ENCODE peak calls at places on chromosomes 4 and X, in four cellular contexts. M is small intestine; Z is naive thymus-derived CD4-positive, alpha-beta T cell; K is testis. C is an unnamed sample. For H3K4me1, the result is how much of the 10 kb centered on the place peaks cover.

GRCh38 chrX:27591938-27592337 is 1.8 kb downstream of the DCAF8L2 start:
- DNase-seq in M (no peak), Z (peak), K (peak), C (no peak)

GRCh38 chr4:169270156-169270809 is 473 bp downstream of the SH3RF1 start:
- DNase-seq in M (peak), Z (peak), K (peak), C (peak)

GRCh38 chrX:129637217-129638109 is 17.3 kb downstream of the APLN start:
- DNase-seq in M (peak), Z (peak), K (peak), C (peak)

GRCh38 chr4:8701101-8702019 is 108.8 kb downstream of the CPZ start:
- DNase-seq in M (no peak), Z (no peak), K (no peak), C (no peak)

GRCh38 chr4:188403272-188403671 is 264.0 kb downstream of the TRIML1 start:
- DNase-seq in M (no peak), Z (no peak), K (no peak), C (no peak)

GRCh38 chr4:2273657-2274319 is 11.9 kb upstream of the MXD4 start:
- DNase-seq in M (no peak), Z (no peak), K (no peak), C (no peak)

GRCh38 chrX:24482823-24483410 is 17.8 kb downstream of the PDK3 start:
- DNase-seq in M (no peak), Z (no peak), K (no peak), C (no peak)

GRCh38 chr4:177349191-177349590 is 39.5 kb downstream of the NEIL3 start:
- DNase-seq in M (no peak), Z (no peak), K (no peak), C (no peak)

GRCh38 chr4:86011117-86011516 is 348.7 kb downstream of the MAPK10 start:
- DNase-seq in M (no peak), Z (no peak), K (no peak), C (peak)

GRCh38 chr4:13534344-13535063 is 9.8 kb downstream of the NKX3-2 start:
- DNase-seq in M (no peak), Z (no peak), K (no peak), C (no peak)

GRCh38 chr4:15855804-15856475 is 77.8 kb downstream of the CD38 start:
- DNase-seq in M (no peak), Z (no peak), K (peak), C (no peak)

GRCh38 chrX:39337461-39337860 is 536.2 kb downstream of the MID1IP1 start:
- DNase-seq in M (no peak), Z (no peak), K (no peak), C (no peak)

GRCh38 chr4:140012688-140013087 is 141.3 kb downstream of the MAML3 start:
- DNase-seq in M (peak), Z (peak), K (peak), C (peak)

GRCh38 chrX:150693782-150694574 is 782 bp downstream of the MTMR1 start:
- DNase-seq in M (peak), Z (peak), K (peak), C (peak)

GRCh38 chr4:94469221-94469784 is 17.6 kb downstream of the PDLIM5 start:
- DNase-seq in M (no peak), Z (no peak), K (peak), C (no peak)

GRCh38 chr4:120452006-120452405 is 385.4 kb upstream of the MAD2L1 start:
- DNase-seq in M (no peak), Z (no peak), K (no peak), C (no peak)

GRCh38 chrX:38664285-38664684 is 102.9 kb downstream of the TSPAN7 start:
- DNase-seq in M (peak), Z (no peak), K (peak), C (peak)

GRCh38 chr4:15575951-15576350 is 79.2 kb downstream of the FBXL5 start:
- DNase-seq in M (no peak), Z (no peak), K (no peak), C (no peak)

GRCh38 chr4:156971623-156972369 is at the start of gene PDGFC:
- DNase-seq in M (peak), Z (peak), K (peak), C (peak)

GRCh38 chr4:100359433-100359832 is 158.4 kb downstream of the EMCN start:
- DNase-seq in M (no peak), Z (no peak), K (no peak), C (no peak)

GRCh38 chrX:155086202-155086840 is 15.0 kb downstream of the BRCC3 start:
- DNase-seq in M (peak), Z (peak), K (peak), C (peak)

GRCh38 chr4:185395255-185395955 is at the start of gene LRP2BP:
- DNase-seq in M (peak), Z (no peak), K (no peak), C (no peak)

GRCh38 chr4:128831526-128832252 is 22.2 kb downstream of the JADE1 start:
- DNase-seq in M (peak), Z (no peak), K (no peak), C (no peak)

GRCh38 chrX:100731441-100732281 is at the start of gene SYTL4:
- DNase-seq in M (peak), Z (no peak), K (peak), C (no peak)

GRCh38 chrX:96551320-96551872 is 133.2 kb upstream of the DIAPH2 start:
- DNase-seq in M (no peak), Z (no peak), K (no peak), C (no peak)

GRCh38 chr4:136307765-136308164 is 1224.5 kb downstream of the PCDH18 start:
- DNase-seq in M (no peak), Z (no peak), K (no peak), C (no peak)

GRCh38 chr4:39126256-39127095 is 55.9 kb upstream of the WDR19 start:
- DNase-seq in M (no peak), Z (no peak), K (no peak), C (no peak)

GRCh38 chr4:139606600-139607301 is 50.7 kb upstream of the SETD7 start:
- DNase-seq in M (no peak), Z (no peak), K (peak), C (peak)

GRCh38 chr4:103008875-103009729 is 10.4 kb downstream of the SLC9B1 start:
- DNase-seq in M (peak), Z (no peak), K (peak), C (peak)

GRCh38 chrX:119757979-119758681 is at the start of gene SOWAHD:
- DNase-seq in M (peak), Z (peak), K (peak), C (no peak)

GRCh38 chr4:101977096-101977495 is 186.6 kb downstream of the BANK1 start:
- DNase-seq in M (no peak), Z (no peak), K (no peak), C (peak)

GRCh38 chr4:6092971-6093370 is 74.7 kb upstream of the C4orf50 start:
- DNase-seq in M (no peak), Z (no peak), K (no peak), C (no peak)

GRCh38 chr4:121706595-121707021 is 9.8 kb upstream of the ANXA5 start:
- DNase-seq in M (no peak), Z (peak), K (no peak), C (peak)

GRCh38 chrX:14497184-14497666 is 32.1 kb upstream of the GLRA2 start:
- DNase-seq in M (peak), Z (no peak), K (no peak), C (no peak)

GRCh38 chr4:57344296-57344695 is 234.1 kb upstream of the IGFBP7 start:
- DNase-seq in M (no peak), Z (no peak), K (no peak), C (no peak)

GRCh38 chr4:76948441-76949292 is 885 bp upstream of the SEPTIN11 start:
- DNase-seq in M (peak), Z (peak), K (peak), C (peak)

GRCh38 chrX:87878926-87879325 is 361.3 kb downstream of the KLHL4 start:
- DNase-seq in M (no peak), Z (no peak), K (no peak), C (no peak)

DNA sequence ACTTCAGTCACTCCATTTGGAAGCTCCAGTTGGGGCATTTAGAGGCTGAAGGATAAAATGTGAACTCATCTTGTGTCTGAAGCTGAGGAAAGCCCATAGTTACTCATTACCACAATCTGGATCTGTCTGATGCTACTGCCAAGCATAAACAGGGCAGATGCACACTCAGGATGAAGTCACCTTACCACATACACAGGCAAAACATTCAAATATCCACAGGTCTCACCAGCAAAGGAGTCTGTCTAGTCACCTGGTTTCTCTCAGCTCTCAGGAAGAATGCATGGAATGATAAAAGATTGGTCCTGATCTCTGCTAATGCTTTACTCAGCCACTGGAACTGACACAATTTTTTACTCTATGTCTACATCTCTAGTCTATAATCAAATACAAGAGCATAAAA is 13.0 kb upstream of the ODAPH start:
- DNase-seq in M (no peak), Z (no peak), K (no peak), C (no peak)
- H3K27ac ChIP-seq in M (no peak), Z (no peak), K (no peak), C (no peak)

GRCh38 chrX:12974217-12974796 is 603 bp upstream of the TMSB4X start:
- DNase-seq in M (no peak), Z (peak), K (peak), C (no peak)
- H3K4me1 ChIP-seq in M (under half), Z (under half), K (under half), C (under half)

GRCh38 chr4:153483432-153484418 is 17.6 kb downstream of the TMEM131L start:
- DNase-seq in M (peak), Z (no peak), K (no peak), C (no peak)
- H3K27ac ChIP-seq in M (no peak), Z (peak), K (no peak), C (no peak)

DNA sequence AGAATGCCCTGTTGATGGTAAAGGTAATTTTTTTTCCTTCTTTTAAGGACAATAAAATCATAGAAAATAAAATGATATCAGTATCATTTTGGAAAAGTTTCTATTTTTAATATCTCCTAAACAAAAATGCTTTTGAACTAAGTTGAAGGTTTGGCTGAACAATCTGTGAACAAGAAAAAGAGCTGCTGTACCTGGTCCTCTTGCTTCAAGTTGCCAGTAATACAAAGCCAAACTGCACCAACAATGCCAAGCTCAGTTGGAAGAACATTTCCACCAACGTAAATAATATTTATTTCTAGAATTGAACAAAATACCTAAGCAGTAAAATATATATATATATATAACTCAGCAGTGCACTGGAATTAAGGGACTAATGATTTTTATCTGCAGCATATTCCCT is 132.8 kb downstream of the CAMK2D start:
- DNase-seq in M (no peak), Z (no peak), K (no peak), C (no peak)
- H3K4me1 ChIP-seq in M (under half), Z (under half), K (under half), C (under half)

GRCh38 chrX:51802917-51803688 is 59.9 kb downstream of the GSPT2 start:
- DNase-seq in M (peak), Z (peak), K (peak), C (peak)
- H3K27ac ChIP-seq in M (no peak), Z (peak), K (peak), C (peak)

DNA sequence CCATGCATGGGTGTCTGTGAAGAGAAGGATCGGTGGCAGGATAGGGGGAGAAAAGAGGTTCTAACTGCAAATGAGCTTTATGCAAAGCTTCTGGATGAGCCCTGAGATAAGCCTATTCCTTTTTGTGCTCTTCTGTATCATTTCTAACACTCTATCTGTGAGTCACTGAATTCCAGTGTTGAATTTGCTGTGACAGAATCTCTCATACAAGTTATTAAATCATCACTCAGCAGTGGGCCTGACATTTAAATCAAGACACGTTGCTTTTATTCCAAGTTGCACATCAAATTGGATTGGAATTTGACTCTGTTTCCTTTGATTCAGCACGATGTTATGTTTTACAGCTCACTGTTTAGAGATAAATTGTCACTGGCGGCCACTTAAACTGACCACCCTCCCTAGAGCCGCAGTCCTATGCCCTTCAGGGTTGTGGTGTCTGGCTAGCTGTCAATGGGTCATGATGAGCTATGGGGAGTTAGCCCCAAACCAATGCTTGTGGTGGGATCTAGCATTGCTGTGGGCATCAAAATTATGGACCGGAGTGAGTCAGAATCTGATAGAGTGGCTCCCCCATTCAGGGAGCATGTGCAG is 42.7 kb downstream of the LHFPL1 start:
- DNase-seq in M (no peak), Z (no peak), K (peak), C (no peak)
- H3K4me1 ChIP-seq in M (under half), Z (under half), K (under half), C (under half)